ENCODE peak calls at places on chromosomes 13 and 19, in five cellular contexts. V is hepatocyte; O is aorta; P is cardiac muscle cell; U is CD4-positive, alpha-beta T cell. E is an unnamed sample.
A peak's percentile ranks its signal among the peaks of the same experiment; 100 is the strongest.

GRCh38 chr19:24074720-24075119 is 12.3 kb upstream of the ZNF254 start:
- DNase-seq in V (no peak), O (no peak), P (peak; percentile 36), U (no peak), E (peak; percentile 69)

GRCh38 chr19:49119411-49120324 is at the start of gene PPFIA3:
- DNase-seq in V (peak; percentile 88), O (peak; percentile 80), P (peak; percentile 73), U (no peak), E (peak; percentile 89)

GRCh38 chr19:23783634-23784033 is 24.9 kb upstream of the ZNF681 start:
- DNase-seq in V (peak; percentile 30), O (no peak), P (no peak), U (no peak), E (no peak)

GRCh38 chr19:29091127-29091526 is 121.8 kb downstream of the UQCRFS1 start:
- DNase-seq in V (no peak), O (no peak), P (no peak), U (no peak), E (no peak)

GRCh38 chr19:18589380-18590272 is 1.0 kb downstream of the REX1BD start:
- DNase-seq in V (peak; percentile 89), O (peak; percentile 78), P (peak; percentile 73), U (peak; percentile 64), E (peak; percentile 91)

GRCh38 chr19:34391813-34392212 is 12.4 kb upstream of the PDCD2L start:
- DNase-seq in V (no peak), O (no peak), P (no peak), U (no peak), E (no peak)

GRCh38 chr13:21925720-21926119 is 254.8 kb downstream of the FGF9 start:
- DNase-seq in V (peak; percentile 31), O (no peak), P (no peak), U (no peak), E (no peak)

GRCh38 chr19:48900477-48901452 is 653 bp downstream of the NUCB1 start:
- DNase-seq in V (no peak), O (no peak), P (peak; percentile 62), U (no peak), E (peak; percentile 65)

GRCh38 chr13:51925865-51926527 is 64.2 kb downstream of the CCDC70 start:
- DNase-seq in V (no peak), O (no peak), P (no peak), U (no peak), E (no peak)

GRCh38 chr19:48283908-48284307 is 14.0 kb downstream of the ZNF114 start:
- DNase-seq in V (peak; percentile 30), O (no peak), P (peak; percentile 87), U (no peak), E (peak; percentile 44)

GRCh38 chr13:66402071-66402470 is 828.1 kb downstream of the PCDH9 start:
- DNase-seq in V (no peak), O (no peak), P (no peak), U (no peak), E (no peak)

GRCh38 chr13:110799246-110800236 is 86.0 kb downstream of the ING1 start:
- DNase-seq in V (peak; percentile 73), O (peak; percentile 73), P (peak; percentile 96), U (no peak), E (peak; percentile 88)

GRCh38 chr19:771332-771785 is 20.4 kb downstream of the MISP start:
- DNase-seq in V (peak; percentile 47), O (no peak), P (peak; percentile 73), U (no peak), E (peak; percentile 83)

GRCh38 chr13:23050126-23050525 is 130.7 kb upstream of the SGCG start:
- DNase-seq in V (peak; percentile 33), O (no peak), P (no peak), U (no peak), E (no peak)

GRCh38 chr19:50944795-50945194 is 8.0 kb downstream of the KLK5 start:
- DNase-seq in V (no peak), O (no peak), P (no peak), U (no peak), E (no peak)

GRCh38 chr19:45817725-45818301 is 2.7 kb upstream of the RSPH6A start:
- DNase-seq in V (no peak), O (no peak), P (no peak), U (no peak), E (no peak)

GRCh38 chr13:76799696-76800095 is 86.5 kb downstream of the KCTD12 start:
- DNase-seq in V (peak; percentile 42), O (no peak), P (peak; percentile 39), U (no peak), E (peak; percentile 16)

GRCh38 chr13:37109080-37109678 is 3.7 kb upstream of the CSNK1A1L start:
- DNase-seq in V (peak; percentile 60), O (no peak), P (peak; percentile 74), U (no peak), E (peak; percentile 69)

GRCh38 chr19:49690656-49691242 is at the start of gene CPT1C:
- DNase-seq in V (peak; percentile 82), O (peak; percentile 84), P (peak; percentile 83), U (no peak), E (peak; percentile 91)

GRCh38 chr19:17076539-17076919 is 952 bp downstream of the MYO9B start:
- DNase-seq in V (no peak), O (no peak), P (no peak), U (no peak), E (peak; percentile 44)

GRCh38 chr19:10111405-10111811 is at the start of gene P2RY11:
- DNase-seq in V (no peak), O (peak; percentile 74), P (no peak), U (no peak), E (no peak)

GRCh38 chr19:10420444-10421239 is at the start of gene PDE4A:
- DNase-seq in V (peak; percentile 45), O (no peak), P (peak; percentile 49), U (no peak), E (peak; percentile 68)

GRCh38 chr13:74678308-74678958 is 544.2 kb upstream of the KLF12 start:
- DNase-seq in V (no peak), O (no peak), P (no peak), U (no peak), E (no peak)

GRCh38 chr19:46353730-46354528 is 7.0 kb downstream of the PPP5C start:
- DNase-seq in V (no peak), O (peak; percentile 36), P (no peak), U (no peak), E (no peak)

GRCh38 chr19:17243854-17244617 is 1.7 kb downstream of the NR2F6 start:
- DNase-seq in V (peak; percentile 73), O (peak; percentile 78), P (peak; percentile 54), U (no peak), E (peak; percentile 81)

GRCh38 chr19:14116918-14117578 is 514 bp downstream of the PRKACA start:
- DNase-seq in V (peak; percentile 42), O (peak; percentile 68), P (no peak), U (no peak), E (peak; percentile 30)

GRCh38 chr19:455031-455705 is 5.7 kb downstream of the SHC2 start:
- DNase-seq in V (no peak), O (no peak), P (no peak), U (no peak), E (no peak)

GRCh38 chr13:44259045-44260042 is 114.3 kb upstream of the SERP2 start:
- DNase-seq in V (peak; percentile 19), O (peak; percentile 82), P (peak; percentile 66), U (peak; percentile 46), E (peak; percentile 47)

GRCh38 chr19:38535212-38535611 is 82.5 kb downstream of the MAP4K1 start:
- DNase-seq in V (no peak), O (no peak), P (no peak), U (no peak), E (no peak)

GRCh38 chr19:38545596-38545995 is 72.2 kb downstream of the MAP4K1 start:
- DNase-seq in V (no peak), O (no peak), P (peak; percentile 26), U (no peak), E (peak; percentile 32)

GRCh38 chr19:488505-489417 is 7.5 kb upstream of the MADCAM1 start:
- DNase-seq in V (peak; percentile 99), O (peak; percentile 98), P (peak; percentile 98), U (peak; percentile 91), E (peak; percentile 97)

GRCh38 chr13:53126803-53127202 is 98.2 kb downstream of the OLFM4 start:
- DNase-seq in V (no peak), O (no peak), P (peak; percentile 68), U (no peak), E (peak; percentile 7)

GRCh38 chr13:79966502-79966901 is 374.4 kb downstream of the SPRY2 start:
- DNase-seq in V (no peak), O (no peak), P (no peak), U (no peak), E (peak; percentile 34)

GRCh38 chr13:74243637-74244526 is 109.7 kb upstream of the KLF12 start:
- DNase-seq in V (no peak), O (no peak), P (peak; percentile 51), U (no peak), E (peak; percentile 89)

GRCh38 chr19:47145639-47146486 is 15.2 kb downstream of the SAE1 start:
- DNase-seq in V (no peak), O (no peak), P (no peak), U (no peak), E (no peak)

GRCh38 chr19:17681505-17682125 is 6.5 kb downstream of the UNC13A start:
- DNase-seq in V (peak; percentile 77), O (no peak), P (peak; percentile 58), U (no peak), E (peak; percentile 75)

GRCh38 chr13:86976521-86977324 is 694.4 kb upstream of the SLITRK5 start:
- DNase-seq in V (no peak), O (no peak), P (no peak), U (no peak), E (peak; percentile 52)

GRCh38 chr13:32453981-32454380 is 26.1 kb upstream of the N4BP2L1 start:
- DNase-seq in V (no peak), O (no peak), P (peak; percentile 66), U (no peak), E (peak; percentile 3)
- H3K9me3 ChIP-seq in V (peaks cover 4% of the 10 kb centered on the region), O (peaks cover 2% of the 10 kb centered on the region), P (no peaks in the 10 kb centered on the region), U (peaks cover 25% of the 10 kb centered on the region), E (no peaks in the 10 kb centered on the region)

DNA sequence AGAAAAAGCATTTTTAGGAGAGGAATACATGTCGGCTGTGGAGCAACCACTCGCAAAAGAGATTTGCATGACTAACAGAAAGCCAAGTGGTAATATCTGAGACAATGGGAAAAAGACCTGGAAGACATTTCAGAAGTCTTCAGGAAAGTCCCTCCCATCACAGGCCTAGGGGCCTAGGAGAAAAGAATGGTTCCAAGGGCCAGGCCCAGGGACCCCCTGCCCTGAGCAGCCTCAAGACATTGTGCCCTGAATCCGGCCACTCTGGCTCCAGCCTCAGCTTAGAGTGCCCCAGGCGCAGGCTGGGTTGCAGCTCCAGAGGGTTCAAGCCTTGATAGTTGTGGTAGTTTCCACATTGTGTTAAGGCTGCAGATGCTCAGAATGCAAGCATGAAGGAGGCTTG is 9.4 kb downstream of the ZNF221 start:
- DNase-seq in V (no peak), O (no peak), P (no peak), U (no peak), E (no peak)
- H3K9me3 ChIP-seq in V (peaks cover 48% of the 10 kb centered on the region), O (peaks cover 29% of the 10 kb centered on the region), P (peaks cover 8% of the 10 kb centered on the region), U (peaks cover 27% of the 10 kb centered on the region), E (no peaks in the 10 kb centered on the region)

GRCh38 chr19:35911790-35912189 is 3.7 kb upstream of the TYROBP start:
- DNase-seq in V (no peak), O (no peak), P (no peak), U (no peak), E (peak; percentile 33)
- H3K9me3 ChIP-seq in V (no peaks in the 10 kb centered on the region), O (no peaks in the 10 kb centered on the region), P (no peaks in the 10 kb centered on the region), U (no peaks in the 10 kb centered on the region), E (no peaks in the 10 kb centered on the region)

DNA sequence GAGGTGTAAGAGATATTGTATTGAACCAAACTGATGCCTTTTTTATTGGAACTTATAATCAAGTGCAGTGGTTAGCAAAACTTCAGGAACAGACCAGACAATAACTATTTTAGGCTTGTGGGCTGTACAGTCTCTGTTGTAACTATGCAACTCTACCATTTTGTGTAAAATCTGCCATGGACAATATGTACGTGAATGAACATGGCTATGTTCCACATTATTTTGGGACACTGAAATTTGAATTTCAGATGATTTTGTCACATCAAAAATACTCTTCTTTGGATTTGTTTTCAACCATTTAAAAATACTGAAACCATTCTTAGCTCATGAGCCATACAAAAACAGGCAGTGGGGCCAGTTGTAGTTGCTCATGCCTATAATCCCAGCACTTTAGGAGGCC is 27.9 kb upstream of the PEG3 start:
- DNase-seq in V (no peak), O (no peak), P (no peak), U (no peak), E (no peak)
- H3K9me3 ChIP-seq in V (no peaks in the 10 kb centered on the region), O (peaks cover 7% of the 10 kb centered on the region), P (no peaks in the 10 kb centered on the region), U (peaks cover 18% of the 10 kb centered on the region), E (no peaks in the 10 kb centered on the region)

E was measured in GM23248.